ENCODE peak calls at places on chromosomes 2 and 18, in seven cellular contexts. E, P, V, U, L, X and I are unnamed samples.

GRCh38 chr2:241492174-241492565 is 16.2 kb downstream of the STK25 start:
- DNase-seq in E (no peak), P (no peak), V (no peak), U (no peak), L (no peak), X (no peak), I (no peak)

GRCh38 chr2:224982226-224982625 is 60.0 kb downstream of the DOCK10 start:
- DNase-seq in E (no peak), P (no peak), V (no peak), U (no peak), L (peak), X (no peak), I (no peak)

GRCh38 chr2:6864938-6865345 is 765 bp downstream of the CMPK2 start:
- DNase-seq in E (no peak), P (no peak), V (no peak), U (no peak), L (no peak), X (no peak), I (no peak)

GRCh38 chr18:23229472-23229871 is 94.2 kb downstream of the CABLES1 start:
- DNase-seq in E (no peak), P (no peak), V (no peak), U (no peak), L (peak), X (no peak), I (no peak)

GRCh38 chr2:30680121-30680520 is 127.1 kb downstream of the CAPN13 start:
- DNase-seq in E (no peak), P (no peak), V (no peak), U (no peak), L (no peak), X (no peak), I (no peak)

GRCh38 chr2:163182764-163183354 is 344.3 kb upstream of the KCNH7 start:
- DNase-seq in E (no peak), P (no peak), V (no peak), U (no peak), L (peak), X (no peak), I (no peak)

GRCh38 chr2:35790292-35790691 is 565.3 kb upstream of the CRIM1 start:
- DNase-seq in E (no peak), P (no peak), V (no peak), U (no peak), L (no peak), X (no peak), I (no peak)

GRCh38 chr2:231673348-231673770 is 35.0 kb upstream of the PTMA start:
- DNase-seq in E (no peak), P (no peak), V (no peak), U (no peak), L (peak), X (no peak), I (no peak)

GRCh38 chr2:72990695-72991438 is 73.5 kb downstream of the EMX1 start:
- DNase-seq in E (no peak), P (no peak), V (no peak), U (no peak), L (no peak), X (no peak), I (no peak)

GRCh38 chr2:1685957-1686783 is 58.1 kb downstream of the PXDN start:
- DNase-seq in E (no peak), P (no peak), V (no peak), U (no peak), L (peak), X (no peak), I (no peak)

GRCh38 chr2:125713533-125713932 is 942.4 kb upstream of the GYPC start:
- DNase-seq in E (no peak), P (no peak), V (no peak), U (no peak), L (no peak), X (no peak), I (no peak)

GRCh38 chr2:88010136-88010535 is 6.2 kb downstream of the RNU2-63P start:
- DNase-seq in E (no peak), P (no peak), V (no peak), U (no peak), L (no peak), X (no peak), I (no peak)

GRCh38 chr2:54722641-54723299 is 692 bp upstream of the EML6 start:
- DNase-seq in E (no peak), P (no peak), V (no peak), U (no peak), L (peak), X (no peak), I (no peak)

GRCh38 chr2:19541884-19542283 is 183.5 kb upstream of the OSR1 start:
- DNase-seq in E (no peak), P (no peak), V (no peak), U (no peak), L (no peak), X (no peak), I (no peak)

GRCh38 chr2:192379736-192380135 is 185.0 kb upstream of the TMEFF2 start:
- DNase-seq in E (no peak), P (no peak), V (no peak), U (peak), L (no peak), X (no peak), I (no peak)

GRCh38 chr2:3099145-3099859 is 278.3 kb downstream of the EIPR1 start:
- DNase-seq in E (no peak), P (no peak), V (no peak), U (no peak), L (no peak), X (no peak), I (no peak)

GRCh38 chr2:160288324-160288723 is 88.3 kb upstream of the ITGB6 start:
- DNase-seq in E (no peak), P (no peak), V (no peak), U (no peak), L (no peak), X (no peak), I (no peak)

GRCh38 chr2:182887753-182888415 is 21.4 kb upstream of the FRZB start:
- DNase-seq in E (no peak), P (no peak), V (no peak), U (no peak), L (no peak), X (no peak), I (no peak)

GRCh38 chr18:79753391-79753851 is 44.3 kb upstream of the KCNG2 start:
- DNase-seq in E (no peak), P (no peak), V (no peak), U (no peak), L (no peak), X (no peak), I (no peak)